ENCODE peak calls at places on chromosomes 5 and 9, in eight cellular contexts. C, I, B, V, R, U, M and E are unnamed samples.
A peak's percentile ranks its signal among the peaks of the same experiment; 100 is the strongest.

GRCh38 chr5:170612256-170612656 is 108.4 kb downstream of the KCNIP1 start:
- DNase-seq in C (no peak), I (no peak), B (no peak), V (no peak), R (peak; percentile 36), U (no peak), M (no peak), E (no peak)

GRCh38 chr5:76999451-76999850 is 30.8 kb upstream of the AGGF1 start:
- DNase-seq in C (peak; percentile 61), I (no peak), B (peak; percentile 45), V (no peak), R (no peak), U (no peak), M (no peak), E (no peak)

GRCh38 chr5:912356-913091 is 19.8 kb downstream of the TRIP13 start:
- DNase-seq in C (no peak), I (peak; percentile 100), B (no peak), V (peak; percentile 75), R (no peak), U (no peak), M (peak; percentile 15), E (peak; percentile 9)

GRCh38 chr5:14417232-14417730 is 164.3 kb upstream of the OTULINL start:
- DNase-seq in C (peak; percentile 78), I (peak; percentile 67), B (no peak), V (no peak), R (no peak), U (no peak), M (no peak), E (no peak)

GRCh38 chr5:15037247-15037908 is 165.8 kb upstream of the ANKH start:
- DNase-seq in C (no peak), I (no peak), B (no peak), V (no peak), R (no peak), U (no peak), M (no peak), E (no peak)

GRCh38 chr5:171494452-171495121 is 75.1 kb downstream of the FGF18 start:
- DNase-seq in C (peak; percentile 95), I (peak; percentile 82), B (peak; percentile 85), V (peak; percentile 79), R (no peak), U (no peak), M (no peak), E (peak; percentile 83)

GRCh38 chr5:133113331-133114061 is 61.7 kb downstream of the HSPA4 start:
- DNase-seq in C (peak; percentile 42), I (peak; percentile 67), B (no peak), V (no peak), R (no peak), U (no peak), M (peak; percentile 40), E (no peak)

GRCh38 chr5:65359981-65360380 is 121.7 kb downstream of the ADAMTS6 start:
- DNase-seq in C (no peak), I (no peak), B (no peak), V (no peak), R (no peak), U (no peak), M (no peak), E (no peak)

GRCh38 chr5:148094336-148094735 is 30.6 kb downstream of the SPINK5 start:
- DNase-seq in C (no peak), I (no peak), B (no peak), V (no peak), R (no peak), U (no peak), M (no peak), E (no peak)

GRCh38 chr9:38434365-38434764 is 10.1 kb upstream of the IGFBPL1 start:
- DNase-seq in C (no peak), I (no peak), B (no peak), V (no peak), R (no peak), U (no peak), M (no peak), E (no peak)

GRCh38 chr9:23669776-23670175 is 156.3 kb downstream of the ELAVL2 start:
- DNase-seq in C (no peak), I (no peak), B (no peak), V (no peak), R (no peak), U (no peak), M (no peak), E (no peak)

GRCh38 chr5:22549876-22550671 is 303.1 kb downstream of the CDH12 start:
- DNase-seq in C (no peak), I (no peak), B (no peak), V (no peak), R (no peak), U (no peak), M (no peak), E (no peak)

GRCh38 chr5:150209020-150209635 is 19.3 kb downstream of the SLC6A7 start:
- DNase-seq in C (peak; percentile 28), I (no peak), B (peak; percentile 73), V (no peak), R (no peak), U (peak; percentile 74), M (no peak), E (no peak)

GRCh38 chr9:125861405-125862063 is 114.4 kb downstream of the PBX3 start:
- DNase-seq in C (no peak), I (no peak), B (no peak), V (no peak), R (no peak), U (no peak), M (no peak), E (no peak)

GRCh38 chr9:108519417-108519816 is 336.4 kb downstream of the ACTL7B start:
- DNase-seq in C (no peak), I (no peak), B (no peak), V (no peak), R (no peak), U (no peak), M (no peak), E (no peak)

GRCh38 chr5:35990524-35990923 is 666 bp downstream of the UGT3A1 start:
- DNase-seq in C (no peak), I (no peak), B (no peak), V (no peak), R (no peak), U (no peak), M (no peak), E (no peak)

GRCh38 chr9:123120131-123120530 is 86.7 kb downstream of the GPR21 start:
- DNase-seq in C (no peak), I (no peak), B (no peak), V (no peak), R (no peak), U (no peak), M (no peak), E (no peak)
- H3K4me1 ChIP-seq in C (peaks cover 18% of the 10 kb centered on the region), I (no peaks in the 10 kb centered on the region), B (peaks cover 3% of the 10 kb centered on the region), V (no peaks in the 10 kb centered on the region), R (no peaks in the 10 kb centered on the region), U (no peaks in the 10 kb centered on the region), M (peaks cover 8% of the 10 kb centered on the region), E (no peaks in the 10 kb centered on the region)

DNA sequence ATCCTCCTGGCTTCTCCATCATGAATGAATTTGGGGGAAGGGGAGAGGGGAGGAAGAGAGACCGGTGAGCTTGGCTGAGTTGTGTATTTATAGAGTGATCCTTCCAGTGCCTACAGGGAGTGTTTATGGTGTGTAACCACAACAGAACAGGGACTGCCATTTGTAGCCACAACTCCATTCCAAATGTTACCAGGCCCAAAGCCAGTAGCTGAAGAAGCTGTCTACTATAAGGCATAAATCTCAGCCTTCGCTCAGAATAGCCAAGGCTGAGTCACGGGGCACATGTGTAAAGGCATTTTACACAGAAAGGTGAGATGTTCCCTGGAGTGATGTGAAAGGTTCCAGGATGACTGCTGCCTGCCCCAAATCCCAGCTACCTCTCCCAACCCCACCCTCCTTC is 2.5 kb downstream of the TMEM252 start:
- DNase-seq in C (no peak), I (no peak), B (peak; percentile 64), V (peak; percentile 48), R (no peak), U (no peak), M (no peak), E (no peak)
- H3K4me1 ChIP-seq in C (no peaks in the 10 kb centered on the region), I (no peaks in the 10 kb centered on the region), B (peaks cover 6% of the 10 kb centered on the region), V (no peaks in the 10 kb centered on the region), R (no peaks in the 10 kb centered on the region), U (no peaks in the 10 kb centered on the region), M (no peaks in the 10 kb centered on the region), E (no peaks in the 10 kb centered on the region)

GRCh38 chr5:142836048-142836447 is 65.9 kb downstream of the ARHGAP26 start:
- DNase-seq in C (no peak), I (no peak), B (no peak), V (no peak), R (no peak), U (no peak), M (no peak), E (no peak)

GRCh38 chr5:142833517-142834446 is 63.6 kb downstream of the ARHGAP26 start:
- DNase-seq in C (no peak), I (no peak), B (no peak), V (no peak), R (no peak), U (no peak), M (no peak), E (no peak)

GRCh38 chr5:142834504-142834903 is 64.3 kb downstream of the ARHGAP26 start:
- DNase-seq in C (no peak), I (no peak), B (no peak), V (no peak), R (no peak), U (no peak), M (no peak), E (no peak)

GRCh38 chr5:142837274-142837673 is 67.1 kb downstream of the ARHGAP26 start:
- DNase-seq in C (no peak), I (no peak), B (no peak), V (no peak), R (no peak), U (no peak), M (no peak), E (no peak)

DNA sequence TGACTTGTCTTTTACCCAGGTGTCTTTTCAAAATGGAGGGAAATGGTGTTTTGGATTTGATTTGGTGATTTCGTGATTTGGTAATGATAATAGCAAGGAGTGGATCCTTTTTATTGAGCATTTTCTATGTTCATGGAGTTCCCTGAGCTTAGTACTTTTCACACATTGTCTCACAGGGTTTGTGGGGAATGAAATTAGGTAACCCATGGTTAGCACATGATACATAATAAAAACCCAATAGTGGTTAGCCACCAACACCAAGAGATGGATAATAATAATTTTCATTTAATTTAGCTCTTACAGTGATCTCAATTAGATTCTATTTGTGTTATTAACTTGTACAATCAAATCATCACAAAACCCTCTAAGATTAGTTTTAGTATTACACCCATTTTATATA is 65.4 kb downstream of the ARHGAP26 start:
- DNase-seq in C (no peak), I (no peak), B (no peak), V (no peak), R (no peak), U (no peak), M (no peak), E (no peak)
- H3K4me1 ChIP-seq in C (peaks cover 37% of the 10 kb centered on the region), I (peaks cover 28% of the 10 kb centered on the region), B (peaks cover 3% of the 10 kb centered on the region), V (peaks cover 17% of the 10 kb centered on the region), R (no peaks in the 10 kb centered on the region), U (no peaks in the 10 kb centered on the region), M (no peaks in the 10 kb centered on the region), E (peaks cover 1% of the 10 kb centered on the region)

GRCh38 chr9:89658401-89658800 is 53.6 kb downstream of the GADD45G start:
- DNase-seq in C (no peak), I (no peak), B (no peak), V (no peak), R (peak; percentile 53), U (peak; percentile 15), M (no peak), E (no peak)
- H3K4me1 ChIP-seq in C (peaks cover 15% of the 10 kb centered on the region), I (no peaks in the 10 kb centered on the region), B (no peaks in the 10 kb centered on the region), V (peaks cover 48% of the 10 kb centered on the region), R (peaks cover 28% of the 10 kb centered on the region), U (peaks cover 4% of the 10 kb centered on the region), M (no peaks in the 10 kb centered on the region), E (peaks cover 26% of the 10 kb centered on the region)

GRCh38 chr5:172772112-172772906 is 1.3 kb upstream of the DUSP1 start:
- DNase-seq in C (peak; percentile 98), I (peak; percentile 99), B (peak; percentile 97), V (peak; percentile 79), R (peak; percentile 98), U (peak; percentile 93), M (peak; percentile 82), E (peak; percentile 91)
- H3K4me1 ChIP-seq in C (peaks cover 62% of the 10 kb centered on the region), I (peaks cover 72% of the 10 kb centered on the region), B (no peaks in the 10 kb centered on the region), V (peaks cover 65% of the 10 kb centered on the region), R (peaks cover 83% of the 10 kb centered on the region), U (peaks cover 11% of the 10 kb centered on the region), M (peaks cover 35% of the 10 kb centered on the region), E (peaks cover 8% of the 10 kb centered on the region)